ENCODE peak calls at places on chromosomes 5 and 9, in five cellular contexts. One of them, this sample, is unnamed.

GRCh38 chr9:119375892-119376291 is 6.7 kb upstream of the BRINP1 start:
- DNase-seq in DND-41: peak
- DNase-seq in A549: peak
- DNase-seq in endothelial cell of umbilical vein: no peak
- DNase-seq in HCT116: peak
- DNase-seq in this sample: no peak

GRCh38 chr5:135154197-135154596 is 120.2 kb upstream of the PITX1 start:
- DNase-seq in DND-41: no peak
- DNase-seq in A549: no peak
- DNase-seq in endothelial cell of umbilical vein: no peak
- DNase-seq in HCT116: no peak
- DNase-seq in this sample: no peak

GRCh38 chr5:160545832-160546231 is 124.2 kb downstream of the PTTG1 start:
- DNase-seq in DND-41: no peak
- DNase-seq in A549: no peak
- DNase-seq in endothelial cell of umbilical vein: no peak
- DNase-seq in HCT116: no peak
- DNase-seq in this sample: no peak

GRCh38 chr9:94511134-94511942 is 43.5 kb upstream of the PCAT7 start:
- DNase-seq in DND-41: no peak
- DNase-seq in A549: no peak
- DNase-seq in endothelial cell of umbilical vein: no peak
- DNase-seq in HCT116: no peak
- DNase-seq in this sample: no peak

GRCh38 chr9:18785604-18786003 is 247.4 kb downstream of the SAXO1 start:
- DNase-seq in DND-41: no peak
- DNase-seq in A549: no peak
- DNase-seq in endothelial cell of umbilical vein: peak
- DNase-seq in HCT116: no peak
- DNase-seq in this sample: no peak

GRCh38 chr5:64749385-64749784 is 19.1 kb downstream of the SREK1IP1 start:
- DNase-seq in DND-41: no peak
- DNase-seq in A549: no peak
- DNase-seq in endothelial cell of umbilical vein: no peak
- DNase-seq in HCT116: no peak
- DNase-seq in this sample: no peak

GRCh38 chr5:154191467-154192261 is 1.1 kb downstream of the GALNT10 start:
- DNase-seq in DND-41: no peak
- DNase-seq in A549: no peak
- DNase-seq in endothelial cell of umbilical vein: peak
- DNase-seq in HCT116: no peak
- DNase-seq in this sample: no peak

GRCh38 chr5:159510282-159510681 is 180.0 kb upstream of the IL12B start:
- DNase-seq in DND-41: no peak
- DNase-seq in A549: no peak
- DNase-seq in endothelial cell of umbilical vein: no peak
- DNase-seq in HCT116: no peak
- DNase-seq in this sample: no peak

GRCh38 chr5:891837-892389 is 688 bp downstream of the BRD9 start:
- DNase-seq in DND-41: peak
- DNase-seq in A549: peak
- DNase-seq in endothelial cell of umbilical vein: peak
- DNase-seq in HCT116: no peak
- DNase-seq in this sample: no peak

GRCh38 chr5:71932131-71932635 is 175.1 kb upstream of the MAP1B start:
- DNase-seq in DND-41: no peak
- DNase-seq in A549: peak
- DNase-seq in endothelial cell of umbilical vein: no peak
- DNase-seq in HCT116: peak
- DNase-seq in this sample: no peak

GRCh38 chr5:98360548-98360947 is 412.9 kb upstream of the RGMB start:
- DNase-seq in DND-41: no peak
- DNase-seq in A549: no peak
- DNase-seq in endothelial cell of umbilical vein: no peak
- DNase-seq in HCT116: no peak
- DNase-seq in this sample: no peak

GRCh38 chr5:114325552-114325951 is 36.3 kb upstream of the KCNN2 start:
- DNase-seq in DND-41: no peak
- DNase-seq in A549: no peak
- DNase-seq in endothelial cell of umbilical vein: peak
- DNase-seq in HCT116: no peak
- DNase-seq in this sample: no peak
- H3K4me2 ChIP-seq in DND-41: no peak
- H3K4me2 ChIP-seq in A549: no peak
- H3K4me2 ChIP-seq in endothelial cell of umbilical vein: peak
- H3K4me2 ChIP-seq in HCT116: no peak
- H3K4me2 ChIP-seq in this sample: no peak

GRCh38 chr5:141492168-141492885 is 3.4 kb downstream of the PCDHGC5 start:
- DNase-seq in DND-41: no peak
- DNase-seq in A549: no peak
- DNase-seq in endothelial cell of umbilical vein: no peak
- DNase-seq in HCT116: no peak
- DNase-seq in this sample: no peak
- H3K4me2 ChIP-seq in DND-41: no peak
- H3K4me2 ChIP-seq in A549: no peak
- H3K4me2 ChIP-seq in endothelial cell of umbilical vein: no peak
- H3K4me2 ChIP-seq in HCT116: no peak
- H3K4me2 ChIP-seq in this sample: peak

GRCh38 chr5:89287964-89288363 is 405.0 kb upstream of the MEF2C start:
- DNase-seq in DND-41: no peak
- DNase-seq in A549: no peak
- DNase-seq in endothelial cell of umbilical vein: no peak
- DNase-seq in HCT116: no peak
- DNase-seq in this sample: no peak

GRCh38 chr5:89289604-89290003 is 406.6 kb upstream of the MEF2C start:
- DNase-seq in DND-41: no peak
- DNase-seq in A549: no peak
- DNase-seq in endothelial cell of umbilical vein: no peak
- DNase-seq in HCT116: no peak
- DNase-seq in this sample: no peak

GRCh38 chr5:89297111-89297510 is 414.1 kb upstream of the MEF2C start:
- DNase-seq in DND-41: no peak
- DNase-seq in A549: no peak
- DNase-seq in endothelial cell of umbilical vein: no peak
- DNase-seq in HCT116: no peak
- DNase-seq in this sample: no peak

GRCh38 chr5:89292461-89292860 is 409.5 kb upstream of the MEF2C start:
- DNase-seq in DND-41: no peak
- DNase-seq in A549: no peak
- DNase-seq in endothelial cell of umbilical vein: no peak
- DNase-seq in HCT116: no peak
- DNase-seq in this sample: no peak

DNA sequence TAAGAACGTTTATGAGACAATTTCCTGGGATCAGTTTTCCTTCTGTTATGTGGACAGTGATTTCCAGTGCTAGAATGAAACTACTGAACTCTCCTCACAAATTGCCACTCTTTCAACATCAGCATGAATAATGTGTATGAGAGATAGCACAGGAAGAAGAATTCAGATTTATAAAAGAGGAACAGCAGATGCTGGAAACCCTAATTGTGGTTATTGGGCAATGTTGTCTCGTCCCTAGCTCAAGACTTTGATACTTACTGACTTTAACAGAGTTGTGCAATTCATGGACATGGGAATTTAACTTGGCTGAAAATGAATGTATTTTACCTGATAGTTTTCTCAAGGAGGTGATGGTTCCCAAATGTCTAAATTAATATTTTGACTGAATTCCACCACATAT is 410.9 kb upstream of the MEF2C start:
- DNase-seq in DND-41: no peak
- DNase-seq in A549: no peak
- DNase-seq in endothelial cell of umbilical vein: no peak
- DNase-seq in HCT116: no peak
- DNase-seq in this sample: no peak
- H3K4me2 ChIP-seq in DND-41: no peak
- H3K4me2 ChIP-seq in A549: no peak
- H3K4me2 ChIP-seq in endothelial cell of umbilical vein: no peak
- H3K4me2 ChIP-seq in HCT116: no peak
- H3K4me2 ChIP-seq in this sample: no peak

GRCh38 chr9:19799784-19800183 is 10.9 kb upstream of the SLC24A2 start:
- DNase-seq in DND-41: no peak
- DNase-seq in A549: no peak
- DNase-seq in endothelial cell of umbilical vein: no peak
- DNase-seq in HCT116: no peak
- DNase-seq in this sample: no peak

GRCh38 chr9:19807182-19807892 is 18.5 kb upstream of the SLC24A2 start:
- DNase-seq in DND-41: no peak
- DNase-seq in A549: no peak
- DNase-seq in endothelial cell of umbilical vein: no peak
- DNase-seq in HCT116: no peak
- DNase-seq in this sample: no peak

GRCh38 chr9:19809422-19810269 is 20.8 kb upstream of the SLC24A2 start:
- DNase-seq in DND-41: no peak
- DNase-seq in A549: no peak
- DNase-seq in endothelial cell of umbilical vein: no peak
- DNase-seq in HCT116: no peak
- DNase-seq in this sample: no peak

GRCh38 chr9:19800884-19801283 is 12.0 kb upstream of the SLC24A2 start:
- DNase-seq in DND-41: no peak
- DNase-seq in A549: no peak
- DNase-seq in endothelial cell of umbilical vein: no peak
- DNase-seq in HCT116: no peak
- DNase-seq in this sample: no peak

DNA sequence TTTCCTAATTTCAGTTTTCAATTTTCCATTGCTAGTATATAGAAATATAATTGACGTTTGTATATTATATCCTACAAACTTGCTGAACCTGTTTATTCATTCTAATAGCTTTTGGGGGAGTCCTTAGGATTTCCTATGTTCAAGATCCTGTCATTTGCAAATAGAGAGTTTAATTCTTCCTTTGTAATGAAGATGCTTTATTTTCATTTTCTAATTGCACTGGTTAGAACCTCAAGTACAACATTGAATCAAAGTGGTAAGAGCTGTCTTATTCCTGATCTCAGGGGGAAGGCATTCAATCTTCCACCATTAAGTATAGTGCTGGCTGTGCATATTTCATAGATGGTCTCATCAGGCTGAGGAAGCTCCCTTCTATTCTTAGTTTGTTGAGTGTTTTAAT is 15.6 kb upstream of the SLC24A2 start:
- DNase-seq in DND-41: no peak
- DNase-seq in A549: no peak
- DNase-seq in endothelial cell of umbilical vein: no peak
- DNase-seq in HCT116: no peak
- DNase-seq in this sample: no peak
- H3K4me2 ChIP-seq in DND-41: no peak
- H3K4me2 ChIP-seq in A549: no peak
- H3K4me2 ChIP-seq in endothelial cell of umbilical vein: no peak
- H3K4me2 ChIP-seq in HCT116: no peak
- H3K4me2 ChIP-seq in this sample: no peak

DNA sequence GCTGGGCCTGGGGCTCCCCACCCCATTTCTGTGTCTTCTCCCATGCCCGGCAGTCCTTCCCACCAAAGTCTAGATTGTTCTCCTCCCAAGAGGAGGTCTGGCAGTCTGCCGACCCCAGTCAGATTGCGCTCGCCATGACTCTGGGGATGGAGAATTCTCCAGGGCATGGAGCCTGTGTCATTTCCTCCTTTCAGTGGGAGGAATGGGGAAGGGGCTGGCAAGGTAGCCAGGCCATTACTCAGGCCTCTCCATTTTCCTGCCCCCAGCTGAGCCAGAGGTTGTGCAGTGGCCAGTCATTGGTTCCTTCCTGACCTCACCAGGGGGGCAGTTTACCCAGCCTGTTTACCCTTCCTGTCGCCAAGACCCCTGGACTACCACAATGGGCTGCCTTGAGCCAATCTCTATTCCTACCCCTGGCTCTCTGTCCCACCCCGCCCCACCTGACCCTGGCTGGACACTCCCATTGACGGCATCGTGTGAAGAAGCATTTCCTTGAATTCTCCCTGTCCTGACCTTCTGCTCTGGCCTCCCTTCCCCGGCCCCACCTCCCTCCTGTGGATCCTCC is 628 bp downstream of the SYNPO start:
- DNase-seq in DND-41: no peak
- DNase-seq in A549: peak
- DNase-seq in endothelial cell of umbilical vein: peak
- DNase-seq in HCT116: no peak
- DNase-seq in this sample: no peak
- H3K4me2 ChIP-seq in DND-41: no peak
- H3K4me2 ChIP-seq in A549: peak
- H3K4me2 ChIP-seq in endothelial cell of umbilical vein: peak
- H3K4me2 ChIP-seq in HCT116: peak
- H3K4me2 ChIP-seq in this sample: no peak

DNA sequence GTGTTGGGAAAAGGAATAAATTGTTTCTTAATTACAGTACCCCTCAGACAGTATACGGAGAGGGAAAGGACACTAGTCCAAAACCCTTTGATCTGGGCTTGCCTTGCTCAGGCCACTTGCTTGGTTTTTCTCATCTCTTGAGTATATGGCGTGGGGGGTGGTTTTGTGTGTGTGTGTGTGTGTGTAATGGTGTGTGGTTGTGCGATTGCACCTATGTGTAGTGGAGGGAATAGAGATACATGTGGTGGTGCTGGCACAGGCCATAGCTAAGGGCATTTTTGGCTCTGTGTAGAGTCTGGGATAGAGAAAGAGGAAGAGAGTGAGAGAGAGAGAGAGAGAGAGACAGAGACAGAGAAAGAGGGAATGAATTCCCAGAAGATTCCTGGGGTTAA is 59.0 kb upstream of the TLR4 start:
- DNase-seq in DND-41: no peak
- DNase-seq in A549: no peak
- DNase-seq in endothelial cell of umbilical vein: no peak
- DNase-seq in HCT116: no peak
- DNase-seq in this sample: no peak
- H3K4me2 ChIP-seq in DND-41: peak
- H3K4me2 ChIP-seq in A549: no peak
- H3K4me2 ChIP-seq in endothelial cell of umbilical vein: no peak
- H3K4me2 ChIP-seq in HCT116: no peak
- H3K4me2 ChIP-seq in this sample: no peak

GRCh38 chr5:53378590-53379247 is 101.7 kb upstream of the FST start:
- DNase-seq in DND-41: no peak
- DNase-seq in A549: no peak
- DNase-seq in endothelial cell of umbilical vein: peak
- DNase-seq in HCT116: no peak
- DNase-seq in this sample: no peak
- H3K4me2 ChIP-seq in DND-41: no peak
- H3K4me2 ChIP-seq in A549: peak
- H3K4me2 ChIP-seq in endothelial cell of umbilical vein: no peak
- H3K4me2 ChIP-seq in HCT116: no peak
- H3K4me2 ChIP-seq in this sample: no peak

This sample was measured in GM12878.